ENCODE peak calls at places on chromosome 4, in seven cellular contexts. D is coronary artery, M is neural progenitor cell, H is astrocyte of the spinal cord, K is lung, B is retinal pigment epithelial cell, Q is sigmoid colon. U is an unnamed sample.
A peak's percentile ranks its signal among the peaks of the same experiment; 100 is the strongest.

GRCh38 chr4:166198516-166198915 is 325.5 kb downstream of the TLL1 start:
- DNase-seq in K (no peak), D (no peak), H (no peak), B (no peak), M (no peak), Q (no peak), U (no peak)

GRCh38 chr4:13783800-13784411 is 156.4 kb upstream of the BOD1L1 start:
- DNase-seq in B (no peak), M (peak; percentile 42), K (no peak), H (peak; percentile 30), D (no peak), Q (no peak), U (peak; percentile 1)

GRCh38 chr4:149409186-149410056 is 406.2 kb downstream of the IQCM start:
- DNase-seq in K (no peak), H (peak; percentile 86), B (peak; percentile 89), D (no peak), M (no peak), Q (no peak), U (peak; percentile 82)

GRCh38 chr4:69518102-69518501 is 22.4 kb upstream of the UGT2B4 start:
- DNase-seq in D (no peak), K (no peak), H (no peak), M (no peak), Q (no peak), B (no peak), U (no peak)

GRCh38 chr4:26173619-26174018 is 147.2 kb upstream of the RBPJ start:
- DNase-seq in M (no peak), H (peak; percentile 62), B (no peak), D (no peak), Q (no peak), K (no peak), U (no peak)

GRCh38 chr4:79050521-79050880 is 111.3 kb upstream of the PAQR3 start:
- DNase-seq in D (no peak), Q (no peak), B (no peak), K (no peak), H (peak; percentile 9), M (no peak), U (no peak)

GRCh38 chr4:82681759-82682158 is 116.8 kb downstream of the SCD5 start:
- DNase-seq in M (no peak), Q (no peak), H (no peak), D (no peak), K (no peak), B (no peak), U (no peak)

GRCh38 chr4:6272863-6273660 is 3.4 kb downstream of the WFS1 start:
- DNase-seq in Q (no peak), B (peak; percentile 74), M (no peak), D (no peak), H (peak; percentile 88), K (no peak), U (peak; percentile 75)

GRCh38 chr4:116016201-116016600 is 902.8 kb upstream of the NDST4 start:
- DNase-seq in H (peak; percentile 52), K (no peak), Q (peak; percentile 72), D (no peak), B (peak; percentile 25), M (no peak), U (peak; percentile 8)

GRCh38 chr4:161936625-161937133 is 227.1 kb downstream of the FSTL5 start:
- DNase-seq in D (no peak), M (no peak), B (peak; percentile 75), H (peak; percentile 96), Q (no peak), K (no peak), U (peak; percentile 94)

GRCh38 chr4:90443231-90443630 is 316.0 kb downstream of the CCSER1 start:
- DNase-seq in H (no peak), K (no peak), B (no peak), D (no peak), Q (no peak), M (no peak), U (no peak)

GRCh38 chr4:159075531-159075932 is 27.3 kb upstream of the RAPGEF2 start:
- DNase-seq in D (no peak), H (peak; percentile 12), M (no peak), Q (no peak), B (no peak), K (no peak), U (no peak)

GRCh38 chr4:169612869-169613859 is 781 bp upstream of the NEK1 start:
- DNase-seq in Q (peak; percentile 87), D (no peak), M (peak; percentile 84), H (peak; percentile 85), K (peak; percentile 74), B (no peak), U (peak; percentile 64)

GRCh38 chr4:76486588-76487276 is 51.7 kb downstream of the SHROOM3 start:
- DNase-seq in M (no peak), B (no peak), D (no peak), K (no peak), H (no peak), Q (no peak), U (no peak)

GRCh38 chr4:118175506-118175905 is 141.2 kb downstream of the NDST3 start:
- DNase-seq in D (no peak), H (no peak), M (no peak), Q (no peak), B (no peak), K (no peak), U (no peak)

GRCh38 chr4:20520901-20521300 is 179.4 kb upstream of the PACRGL start:
- DNase-seq in B (peak; percentile 34), D (no peak), Q (no peak), K (no peak), H (peak; percentile 47), M (no peak), U (no peak)

GRCh38 chr4:181845617-181846016 is 397.6 kb upstream of the TENM3 start:
- DNase-seq in K (no peak), M (no peak), B (no peak), H (no peak), Q (no peak), D (no peak), U (no peak)

GRCh38 chr4:181848357-181848756 is 394.8 kb upstream of the TENM3 start:
- DNase-seq in M (no peak), B (no peak), D (no peak), K (no peak), H (no peak), Q (no peak), U (no peak)

GRCh38 chr4:181854142-181854541 is 389.1 kb upstream of the TENM3 start:
- DNase-seq in M (no peak), D (no peak), K (no peak), B (no peak), Q (no peak), H (no peak), U (no peak)

GRCh38 chr4:181846934-181847333 is 396.3 kb upstream of the TENM3 start:
- DNase-seq in K (no peak), Q (no peak), B (no peak), H (no peak), D (no peak), M (no peak), U (no peak)

DNA sequence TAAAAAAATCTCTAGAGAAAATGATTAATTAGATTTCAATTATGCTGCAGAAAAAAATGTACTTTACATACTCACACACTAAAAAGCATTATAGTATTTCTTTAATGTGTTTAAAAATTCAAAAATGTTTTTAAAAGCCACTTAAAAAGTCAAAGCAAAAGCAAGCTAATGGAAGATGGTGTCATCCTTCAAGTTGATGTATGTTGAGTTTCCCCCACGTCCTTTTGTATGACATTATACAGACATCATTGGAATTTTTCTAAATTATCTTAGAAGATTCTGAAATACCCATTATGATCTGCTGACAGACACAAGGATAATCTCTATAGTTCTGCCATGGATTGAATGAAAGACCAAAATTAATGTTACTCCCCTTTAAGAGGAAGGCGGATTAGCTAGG is 393.7 kb upstream of the TENM3 start:
- DNase-seq in D (no peak), B (no peak), K (no peak), M (no peak), H (no peak), Q (no peak), U (no peak)
- H3K4me3 ChIP-seq in D (no peak overlapping the region), B (no peak overlapping the region), K (no peak overlapping the region), M (no peak overlapping the region), H (no peak overlapping the region), Q (no peak overlapping the region), U (no peak overlapping the region)

DNA sequence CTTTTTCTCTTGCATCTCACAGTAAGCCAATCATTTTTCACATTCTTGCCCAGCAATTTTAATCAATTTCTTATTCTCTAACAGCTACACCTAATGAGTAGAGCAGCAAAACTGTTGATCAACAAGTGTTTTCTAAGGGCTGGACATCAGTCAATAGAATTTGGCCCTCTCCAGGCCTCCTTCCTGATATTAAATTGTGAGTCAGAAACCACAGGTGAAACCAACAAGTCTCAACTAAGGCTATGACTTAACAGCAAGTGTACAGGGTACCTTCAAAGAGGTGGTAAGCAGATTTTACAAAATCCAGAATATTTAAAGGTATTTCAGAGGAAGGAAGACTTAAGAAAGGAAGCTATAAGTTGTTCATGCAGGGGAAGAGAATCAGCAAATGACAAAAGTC is 156.5 kb upstream of the ARHGAP24 start:
- DNase-seq in M (no peak), K (no peak), D (no peak), B (no peak), Q (no peak), H (no peak), U (no peak)
- TF ChIP-seq CTCF in M (no peak), K (no peak), D (no peak), B (peak; percentile 23), Q (no peak), H (no peak), U (no peak)

GRCh38 chr4:8241895-8242696 is 27.5 kb upstream of the HTRA3 start:
- DNase-seq in B (peak; percentile 52), H (peak; percentile 92), M (peak; percentile 93), Q (peak; percentile 96), D (peak; percentile 87), K (peak; percentile 84), U (peak; percentile 92)
- H3K4me3 ChIP-seq in B (no peak overlapping the region), H (no peak overlapping the region), M (no peak overlapping the region), Q (no peak overlapping the region), D (peak overlapping the region; percentile 38), K (no peak overlapping the region), U (no peak overlapping the region)

GRCh38 chr4:136847881-136848621 is 684.2 kb downstream of the PCDH18 start:
- DNase-seq in D (no peak), H (no peak), Q (no peak), B (no peak), K (no peak), M (no peak), U (no peak)
- TF ChIP-seq CTCF in D (no peak), H (no peak), Q (no peak), B (no peak), K (no peak), M (no peak), U (no peak)

DNA sequence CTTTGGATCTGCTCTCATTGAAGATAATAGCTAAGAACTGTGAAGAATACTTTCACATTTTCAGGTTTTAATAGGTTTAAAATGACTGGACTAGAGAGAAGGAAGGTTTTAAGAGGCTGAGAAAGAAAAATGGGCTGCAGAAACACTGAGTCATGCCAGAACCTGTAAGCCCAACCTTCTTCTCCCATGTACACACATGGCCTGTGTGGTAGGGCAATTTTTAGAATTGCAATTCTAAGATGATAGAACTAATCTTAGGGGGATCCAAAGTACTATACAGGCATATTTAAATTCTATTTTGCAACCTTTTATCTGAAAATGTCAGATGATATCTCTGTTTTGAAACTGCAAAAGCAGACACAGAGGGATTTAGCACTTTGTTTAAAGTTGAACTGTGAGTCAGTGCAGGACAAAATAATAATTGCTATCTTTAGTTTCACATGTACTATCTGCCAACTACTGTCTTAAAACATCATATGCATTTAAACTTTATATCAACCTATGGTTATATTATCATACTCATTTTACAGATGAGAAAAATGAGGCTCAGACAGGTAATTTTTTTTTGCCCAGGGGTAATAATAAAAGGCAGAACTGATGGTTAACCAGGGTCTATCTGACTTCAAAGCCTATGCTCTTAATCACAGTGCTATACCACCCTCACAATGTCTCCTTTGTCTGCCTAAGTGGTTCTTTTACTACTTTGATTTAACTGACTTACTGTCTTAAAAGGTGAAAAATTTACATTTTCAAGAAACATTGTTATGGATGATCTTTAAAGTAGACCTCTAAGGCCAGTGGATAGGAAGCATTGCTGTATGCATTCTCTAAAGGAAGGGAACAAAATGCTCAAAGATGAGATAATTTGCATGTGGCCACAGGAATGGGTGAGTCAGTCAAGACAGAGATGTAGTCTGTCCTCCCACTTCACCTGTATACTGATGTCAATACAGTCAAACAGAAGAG is 4.3 kb downstream of the TMPRSS11E start:
- DNase-seq in Q (no peak), B (no peak), H (peak; percentile 34), K (no peak), D (no peak), M (no peak), U (no peak)
- H3K4me3 ChIP-seq in Q (no peak overlapping the region), B (no peak overlapping the region), H (no peak overlapping the region), K (no peak overlapping the region), D (no peak overlapping the region), M (no peak overlapping the region), U (no peak overlapping the region)